ENCODE peak calls at places on chromosomes 1 and 21, in nine cellular contexts. X is hepatocyte; I is cardiac muscle cell; L is IMR-90; C is T-helper 17 cell; Y is uterus; Z is DND-41; A is A549; K is CD8-positive, alpha-beta memory T cell. S is an unnamed sample. For H3K9me3, the result is how much of the 10 kb centered on the place peaks cover.

GRCh38 chr1:18632711-18633427 is 2.2 kb downstream of the PAX7 start:
- DNase-seq in X (no peak), I (no peak), L (no peak), C (no peak), Y (no peak), Z (no peak), A (peak), K (no peak), S (no peak)

GRCh38 chr1:114756949-114757454 is 782 bp downstream of the CSDE1 start:
- DNase-seq in X (peak), I (peak), L (peak), C (no peak), Y (peak), Z (no peak), A (peak), K (no peak), S (peak)

GRCh38 chr1:117857434-117857833 is 72.0 kb downstream of the GDAP2 start:
- DNase-seq in X (peak), I (peak), L (peak), C (no peak), Y (no peak), Z (no peak), A (no peak), K (no peak), S (no peak)

GRCh38 chr1:59110287-59110686 is 186.6 kb upstream of the FGGY start:
- DNase-seq in X (no peak), I (no peak), L (no peak), C (no peak), Y (no peak), Z (no peak), A (no peak), K (no peak), S (no peak)

GRCh38 chr1:26126321-26127084 is 14.9 kb downstream of the PDIK1L start:
- DNase-seq in X (peak), I (peak), L (peak), C (peak), Y (no peak), Z (peak), A (peak), K (peak), S (no peak)

GRCh38 chr1:108573183-108573582 is 13.3 kb downstream of the EEIG2 start:
- DNase-seq in X (no peak), I (no peak), L (no peak), C (no peak), Y (no peak), Z (no peak), A (no peak), K (no peak), S (no peak)

GRCh38 chr1:156126043-156126700 is 11.7 kb downstream of the LMNA start:
- DNase-seq in X (peak), I (peak), L (peak), C (no peak), Y (peak), Z (peak), A (peak), K (peak), S (peak)

GRCh38 chr1:33997127-33998047 is 133.5 kb downstream of the HMGB4 start:
- DNase-seq in X (no peak), I (no peak), L (no peak), C (no peak), Y (no peak), Z (no peak), A (no peak), K (no peak), S (no peak)

GRCh38 chr1:198934414-198934813 is 295.6 kb downstream of the PTPRC start:
- DNase-seq in X (no peak), I (no peak), L (no peak), C (no peak), Y (no peak), Z (no peak), A (no peak), K (no peak), S (no peak)

GRCh38 chr1:114235956-114236355 is 82.3 kb upstream of the SYT6 start:
- DNase-seq in X (no peak), I (no peak), L (no peak), C (no peak), Y (no peak), Z (no peak), A (no peak), K (no peak), S (no peak)

GRCh38 chr1:62809788-62810187 is 25.9 kb downstream of the ATG4C start:
- DNase-seq in X (no peak), I (no peak), L (no peak), C (no peak), Y (no peak), Z (no peak), A (no peak), K (no peak), S (no peak)

GRCh38 chr21:21715286-21715969 is 717.2 kb downstream of the NCAM2 start:
- DNase-seq in X (no peak), I (peak), L (peak), C (no peak), Y (no peak), Z (no peak), A (no peak), K (no peak), S (no peak)

GRCh38 chr1:247528812-247529474 is 7.3 kb downstream of the OR2C3 start:
- DNase-seq in X (no peak), I (no peak), L (no peak), C (no peak), Y (no peak), Z (no peak), A (no peak), K (no peak), S (no peak)

GRCh38 chr1:218383051-218383450 is 37.9 kb downstream of the TGFB2 start:
- DNase-seq in X (no peak), I (no peak), L (no peak), C (no peak), Y (no peak), Z (no peak), A (no peak), K (no peak), S (no peak)

GRCh38 chr1:162343472-162343871 is 33.2 kb downstream of the SPATA46 start:
- DNase-seq in X (no peak), I (no peak), L (no peak), C (no peak), Y (no peak), Z (no peak), A (no peak), K (no peak), S (no peak)

GRCh38 chr1:33654267-33654832 is 181.9 kb downstream of the ZSCAN20 start:
- DNase-seq in X (peak), I (peak), L (peak), C (no peak), Y (no peak), Z (no peak), A (no peak), K (no peak), S (no peak)

GRCh38 chr1:198113302-198113701 is 43.5 kb upstream of the NEK7 start:
- DNase-seq in X (no peak), I (peak), L (peak), C (no peak), Y (no peak), Z (no peak), A (no peak), K (no peak), S (no peak)

GRCh38 chr1:177753655-177754054 is 216.2 kb downstream of the SEC16B start:
- DNase-seq in X (no peak), I (no peak), L (no peak), C (no peak), Y (no peak), Z (no peak), A (no peak), K (no peak), S (no peak)

GRCh38 chr1:112267929-112268328 is 128.1 kb upstream of the CTTNBP2NL start:
- DNase-seq in X (no peak), I (peak), L (no peak), C (no peak), Y (peak), Z (no peak), A (no peak), K (no peak), S (no peak)

GRCh38 chr1:114330451-114330983 is 176.8 kb upstream of the SYT6 start:
- DNase-seq in X (no peak), I (no peak), L (no peak), C (no peak), Y (no peak), Z (peak), A (no peak), K (peak), S (no peak)

GRCh38 chr1:170310014-170310405 is 164.3 kb downstream of the NTMT2 start:
- DNase-seq in X (no peak), I (no peak), L (no peak), C (no peak), Y (no peak), Z (no peak), A (no peak), K (no peak), S (no peak)
- H3K9me3 ChIP-seq in X (under half), I (under half), L (under half), C (under half), Y (under half), Z (under half), A (under half), K (under half), S (under half)

DNA sequence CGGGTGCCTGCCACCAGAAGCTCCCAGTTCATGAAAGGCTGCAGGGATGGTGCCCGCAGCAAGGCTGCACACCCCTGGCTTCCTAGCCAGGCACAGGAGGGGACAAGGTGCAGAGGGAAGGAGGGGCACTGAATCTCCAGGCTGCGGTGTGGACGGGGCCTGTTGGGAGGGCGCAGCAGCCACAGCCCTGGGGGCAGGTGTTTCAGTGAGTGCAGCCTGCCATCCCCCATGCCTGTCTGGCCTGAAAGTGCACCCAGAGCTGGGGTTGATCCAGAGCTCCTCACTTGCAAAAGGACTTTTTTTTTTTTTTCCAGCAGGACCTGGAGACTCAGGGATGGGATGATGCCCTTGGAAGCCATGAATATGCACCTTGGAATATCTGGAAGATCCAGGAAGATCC is 153.7 kb upstream of the C1orf174 start:
- DNase-seq in X (no peak), I (no peak), L (no peak), C (no peak), Y (no peak), Z (no peak), A (no peak), K (no peak), S (no peak)
- H3K9me3 ChIP-seq in X (under half), I (under half), L (half or more), C (under half), Y (under half), Z (under half), A (under half), K (under half), S (under half)

GRCh38 chr1:13584876-13585598 is 1.4 kb downstream of the PDPN start:
- DNase-seq in X (no peak), I (no peak), L (no peak), C (no peak), Y (no peak), Z (no peak), A (no peak), K (no peak), S (no peak)
- H3K9me3 ChIP-seq in X (under half), I (under half), L (under half), C (under half), Y (under half), Z (under half), A (under half), K (under half), S (under half)

GRCh38 chr1:8021676-8022266 is 4.3 kb downstream of the ERRFI1 start:
- DNase-seq in X (no peak), I (peak), L (no peak), C (no peak), Y (no peak), Z (no peak), A (no peak), K (no peak), S (no peak)
- H3K9me3 ChIP-seq in X (under half), I (under half), L (under half), C (under half), Y (under half), Z (under half), A (under half), K (under half), S (under half)